ENCODE peak calls at places on chromosomes 5 and 9, in four cellular contexts. P, I, E and S are unnamed samples.
A peak's percentile ranks its signal among the peaks of the same experiment; 100 is the strongest.

GRCh38 chr5:146337264-146337904 is 1.3 kb upstream of the POU4F3 start:
- DNase-seq in P (no peak), I (no peak), E (no peak), S (no peak)

GRCh38 chr5:154446183-154447073 is 631 bp downstream of the SAP30L start:
- DNase-seq in P (peak; percentile 47), I (peak; percentile 66), E (peak; percentile 65), S (peak; percentile 68)

GRCh38 chr5:117201016-117201415 is 626.4 kb upstream of the SEMA6A start:
- DNase-seq in P (no peak), I (no peak), E (no peak), S (no peak)

GRCh38 chr9:95182854-95183563 is 134.5 kb downstream of the FANCC start:
- DNase-seq in P (no peak), I (no peak), E (no peak), S (no peak)

GRCh38 chr5:57386958-57387357 is 95.7 kb downstream of the ACTBL2 start:
- DNase-seq in P (no peak), I (peak; percentile 86), E (no peak), S (no peak)

GRCh38 chr5:159331099-159331973 is 1.0 kb upstream of the IL12B start:
- DNase-seq in P (peak; percentile 73), I (peak; percentile 19), E (peak; percentile 83), S (peak; percentile 76)

GRCh38 chr5:76388236-76388635 is 14.8 kb upstream of the IQGAP2 start:
- DNase-seq in P (no peak), I (no peak), E (no peak), S (no peak)

GRCh38 chr5:62340392-62340791 is 34.4 kb downstream of the KIF2A start:
- DNase-seq in P (no peak), I (peak; percentile 16), E (no peak), S (no peak)

GRCh38 chr5:172007795-172008465 is 1.5 kb upstream of the FBXW11 start:
- DNase-seq in P (no peak), I (peak; percentile 64), E (no peak), S (no peak)

GRCh38 chr5:76601470-76601869 is 21.7 kb downstream of the F2RL2 start:
- DNase-seq in P (no peak), I (peak; percentile 80), E (peak; percentile 31), S (no peak)

GRCh38 chr9:131627326-131627845 is 82.1 kb downstream of the PRRT1B start:
- DNase-seq in P (no peak), I (peak; percentile 87), E (no peak), S (no peak)

GRCh38 chr9:87712801-87713277 is 13.1 kb upstream of the CTSL start:
- DNase-seq in P (no peak), I (no peak), E (no peak), S (no peak)

GRCh38 chr9:95336281-95336680 is 18.8 kb upstream of the FANCC start:
- DNase-seq in P (no peak), I (no peak), E (no peak), S (no peak)

GRCh38 chr9:127907867-127908659 is 8.7 kb upstream of the ST6GALNAC6 start:
- DNase-seq in P (no peak), I (no peak), E (peak; percentile 22), S (no peak)

GRCh38 chr5:132220476-132220875 is 7.2 kb downstream of the P4HA2 start:
- DNase-seq in P (no peak), I (peak; percentile 10), E (no peak), S (no peak)

GRCh38 chr9:37371565-37372464 is 50.7 kb upstream of the GRHPR start:
- DNase-seq in P (no peak), I (peak; percentile 58), E (no peak), S (no peak)

GRCh38 chr5:42570946-42571625 is 147.8 kb downstream of the GHR start:
- DNase-seq in P (no peak), I (peak; percentile 1), E (no peak), S (no peak)

GRCh38 chr9:3330792-3331420 is 194.9 kb downstream of the RFX3 start:
- DNase-seq in P (no peak), I (peak; percentile 82), E (no peak), S (no peak)

GRCh38 chr9:127361561-127361960 is 35.4 kb upstream of the SLC2A8 start:
- DNase-seq in P (no peak), I (no peak), E (peak; percentile 56), S (no peak)

GRCh38 chr5:38135486-38136031 is 122.8 kb upstream of the EGFLAM start:
- DNase-seq in P (no peak), I (no peak), E (no peak), S (no peak)

GRCh38 chr5:134523543-134524136 is 1.8 kb upstream of the JADE2 start:
- DNase-seq in P (no peak), I (no peak), E (no peak), S (no peak)

GRCh38 chr9:91164724-91165520 is 196.8 kb downstream of the AUH start:
- DNase-seq in P (peak; percentile 64), I (peak; percentile 100), E (peak; percentile 87), S (peak; percentile 72)

GRCh38 chr5:175385691-175386360 is 58.2 kb downstream of the DRD1 start:
- DNase-seq in P (no peak), I (peak; percentile 69), E (no peak), S (no peak)

GRCh38 chr5:37005252-37005651 is 128.7 kb downstream of the NIPBL start:
- DNase-seq in P (no peak), I (peak; percentile 77), E (no peak), S (no peak)

GRCh38 chr5:42677156-42677842 is 79.3 kb upstream of the CCDC152 start:
- DNase-seq in P (no peak), I (no peak), E (no peak), S (no peak)

GRCh38 chr5:75574791-75575190 is 36.5 kb upstream of the ANKDD1B start:
- DNase-seq in P (no peak), I (peak; percentile 18), E (no peak), S (no peak)

GRCh38 chr9:121201045-121201737 is 478 bp downstream of the RAB14 start:
- DNase-seq in P (peak; percentile 65), I (no peak), E (peak; percentile 59), S (no peak)

GRCh38 chr9:91395106-91395552 is 28.5 kb downstream of the NFIL3 start:
- DNase-seq in P (no peak), I (peak; percentile 53), E (no peak), S (no peak)

GRCh38 chr9:10793306-10793705 is 180.5 kb upstream of the PTPRD start:
- DNase-seq in P (no peak), I (no peak), E (no peak), S (no peak)
- TF ChIP-seq CTCF in P (no peak), I (no peak), E (no peak), S (no peak)

GRCh38 chr5:14748180-14748900 is 83.8 kb downstream of the OTULIN start:
- DNase-seq in P (no peak), I (no peak), E (no peak), S (no peak)
- H3K36me3 ChIP-seq in P (peaks cover 10% of the 10 kb centered on the region), I (peaks cover 4% of the 10 kb centered on the region), E (no peaks in the 10 kb centered on the region), S (peaks cover 50% of the 10 kb centered on the region)

DNA sequence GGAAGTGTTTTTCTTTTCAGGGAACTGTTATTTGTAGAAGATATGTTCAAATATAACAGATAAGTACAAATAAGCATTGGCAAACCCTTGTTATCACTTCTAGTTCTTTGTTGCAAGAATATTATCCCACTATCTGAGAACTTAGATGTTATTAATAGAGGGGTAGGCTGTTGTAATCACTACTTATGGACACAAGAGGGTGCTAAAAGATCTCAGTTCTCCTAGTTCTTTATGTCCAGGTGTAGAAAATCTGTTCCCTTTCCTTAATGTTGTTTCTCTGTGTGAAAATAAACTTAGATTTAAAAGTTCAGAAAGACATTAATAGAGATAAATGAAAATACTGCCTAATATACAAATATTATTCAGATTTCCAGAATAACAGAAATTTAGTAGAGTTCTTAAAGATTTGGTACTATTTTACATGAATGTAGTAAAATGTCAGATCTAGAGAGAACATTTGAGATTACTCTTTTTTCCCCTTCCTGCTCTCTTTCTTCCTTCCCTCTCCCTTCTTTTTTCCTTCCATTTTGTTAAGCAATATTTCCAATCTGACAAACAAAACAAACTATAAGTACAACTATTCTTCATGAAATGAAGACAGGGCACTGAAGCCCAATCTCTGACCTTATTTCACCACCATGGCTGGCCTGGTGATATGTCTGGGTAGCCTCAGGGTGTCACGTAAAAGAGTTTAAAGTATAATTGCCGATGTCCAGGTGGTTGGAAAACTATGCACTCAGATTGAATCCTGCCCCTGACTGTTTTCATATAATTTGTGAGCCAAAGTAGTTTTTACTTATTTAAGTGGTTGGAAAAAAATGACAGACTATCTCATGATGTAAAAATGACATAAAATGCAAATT is 43.6 kb upstream of the C5orf46 start:
- DNase-seq in P (no peak), I (peak; percentile 39), E (no peak), S (no peak)
- TF ChIP-seq CTCF in P (peak; percentile 38), I (peak; percentile 63), E (peak; percentile 67), S (peak; percentile 48)

GRCh38 chr5:34722183-34722582 is 66.1 kb downstream of the RAI14 start:
- DNase-seq in P (no peak), I (no peak), E (no peak), S (no peak)
- H3K36me3 ChIP-seq in P (no peaks in the 10 kb centered on the region), I (peaks cover 18% of the 10 kb centered on the region), E (no peaks in the 10 kb centered on the region), S (no peaks in the 10 kb centered on the region)